ENCODE peak calls at places on chromosomes 16 and 17, in five cellular contexts. H is uterus, D is ovary, G is MM.1S, M is endodermal cell. T is an unnamed sample.

GRCh38 chr17:74325376-74325742 is 667 bp upstream of the KIF19 start:
- DNase-seq in H (no peak), G (no peak), D (no peak), M (no peak), T (no peak)

GRCh38 chr16:11604783-11605563 is 18.3 kb upstream of the LITAF start:
- DNase-seq in D (peak; percentile 64), G (no peak), H (peak; percentile 73), M (no peak), T (peak; percentile 80)

GRCh38 chr16:84922351-84923135 is 88.8 kb downstream of the ZDHHC7 start:
- DNase-seq in D (peak; percentile 80), M (no peak), G (no peak), H (peak; percentile 81), T (no peak)

GRCh38 chr17:3888343-3889171 is 4.3 kb downstream of the CAMKK1 start:
- DNase-seq in D (peak; percentile 93), M (peak; percentile 90), H (peak; percentile 95), G (no peak), T (peak; percentile 81)

GRCh38 chr17:8488931-8489330 is 53.2 kb downstream of the NDEL1 start:
- DNase-seq in H (peak; percentile 59), M (no peak), D (no peak), G (no peak), T (peak; percentile 87)

GRCh38 chr16:53952215-53953208 is 248.6 kb downstream of the FTO start:
- DNase-seq in G (peak; percentile 71), M (no peak), D (no peak), H (no peak), T (no peak)

GRCh38 chr16:1871974-1872635 is at the start of gene MEIOB:
- DNase-seq in D (peak; percentile 41), G (no peak), M (peak; percentile 94), H (no peak), T (peak; percentile 77)

GRCh38 chr17:57530508-57530907 is 214.6 kb downstream of the CCDC182 start:
- DNase-seq in G (no peak), D (no peak), M (no peak), H (no peak), T (no peak)

GRCh38 chr17:48003686-48004120 is 32.8 kb downstream of the CDK5RAP3 start:
- DNase-seq in D (no peak), H (no peak), M (peak; percentile 80), G (no peak), T (no peak)

GRCh38 chr16:11152205-11152604 is 103.8 kb downstream of the SOCS1 start:
- DNase-seq in M (no peak), G (no peak), D (no peak), H (no peak), T (no peak)

GRCh38 chr17:55727920-55728319 is 5.3 kb upstream of the TMEM100 start:
- DNase-seq in H (no peak), M (no peak), D (no peak), G (no peak), T (no peak)

GRCh38 chr17:15260376-15261062 is 4.6 kb downstream of the PMP22 start:
- DNase-seq in G (no peak), M (peak; percentile 98), D (peak; percentile 96), H (peak; percentile 93), T (peak; percentile 96)

GRCh38 chr17:40103082-40103741 is 2.8 kb upstream of the NR1D1 start:
- DNase-seq in M (peak; percentile 76), G (no peak), H (peak; percentile 46), D (peak; percentile 61), T (no peak)

GRCh38 chr17:7259555-7259889 is 2.8 kb downstream of the CLDN7 start:
- DNase-seq in G (no peak), M (no peak), D (no peak), H (no peak), T (no peak)

GRCh38 chr17:80653856-80654255 is 109.2 kb downstream of the RPTOR start:
- DNase-seq in M (no peak), H (no peak), D (no peak), G (no peak), T (no peak)

GRCh38 chr17:65345261-65346060 is 208.3 kb downstream of the RGS9 start:
- DNase-seq in M (no peak), D (no peak), H (no peak), G (no peak), T (no peak)

GRCh38 chr17:882827-883585 is 96.6 kb downstream of the NXN start:
- DNase-seq in M (no peak), G (no peak), H (peak; percentile 82), D (peak; percentile 68), T (no peak)

GRCh38 chr17:21113706-21114105 is 13.1 kb upstream of the DHRS7B start:
- DNase-seq in M (no peak), H (no peak), G (no peak), D (no peak), T (no peak)

GRCh38 chr16:4330277-4330882 is 14.5 kb downstream of the GLIS2 start:
- DNase-seq in M (peak; percentile 93), H (peak; percentile 79), G (peak; percentile 61), D (peak; percentile 86), T (peak; percentile 95)

GRCh38 chr17:32266389-32267269 is 997 bp downstream of the RHBDL3 start:
- DNase-seq in M (peak; percentile 91), H (no peak), D (peak; percentile 50), G (peak; percentile 12), T (no peak)

GRCh38 chr16:7443108-7443507 is 110.5 kb downstream of the RBFOX1 start:
- DNase-seq in G (no peak), D (no peak), H (no peak), M (no peak), T (no peak)

GRCh38 chr16:50360779-50361178 is 8.0 kb downstream of the BRD7 start:
- DNase-seq in M (no peak), H (no peak), D (no peak), G (no peak), T (no peak)

GRCh38 chr16:80466024-80466986 is 74.5 kb upstream of the DYNLRB2 start:
- DNase-seq in M (peak; percentile 93), D (peak; percentile 79), G (peak; percentile 56), H (peak; percentile 67), T (peak; percentile 82)

GRCh38 chr16:80463303-80463702 is 77.5 kb upstream of the DYNLRB2 start:
- DNase-seq in D (no peak), M (no peak), G (no peak), H (no peak), T (no peak)

GRCh38 chr16:80462902-80463301 is 77.9 kb upstream of the DYNLRB2 start:
- DNase-seq in M (no peak), H (no peak), D (no peak), G (no peak), T (no peak)

GRCh38 chr16:80460988-80461387 is 79.8 kb upstream of the DYNLRB2 start:
- DNase-seq in D (no peak), G (no peak), M (no peak), H (no peak), T (no peak)

GRCh38 chr16:80463776-80464175 is 77.0 kb upstream of the DYNLRB2 start:
- DNase-seq in D (no peak), H (no peak), G (no peak), M (no peak), T (no peak)
- H3K4me1 ChIP-seq in D (peaks cover 7% of the 10 kb centered on the region), H (no peaks in the 10 kb centered on the region), G (no peaks in the 10 kb centered on the region), M (no peaks in the 10 kb centered on the region), T (no peaks in the 10 kb centered on the region)

DNA sequence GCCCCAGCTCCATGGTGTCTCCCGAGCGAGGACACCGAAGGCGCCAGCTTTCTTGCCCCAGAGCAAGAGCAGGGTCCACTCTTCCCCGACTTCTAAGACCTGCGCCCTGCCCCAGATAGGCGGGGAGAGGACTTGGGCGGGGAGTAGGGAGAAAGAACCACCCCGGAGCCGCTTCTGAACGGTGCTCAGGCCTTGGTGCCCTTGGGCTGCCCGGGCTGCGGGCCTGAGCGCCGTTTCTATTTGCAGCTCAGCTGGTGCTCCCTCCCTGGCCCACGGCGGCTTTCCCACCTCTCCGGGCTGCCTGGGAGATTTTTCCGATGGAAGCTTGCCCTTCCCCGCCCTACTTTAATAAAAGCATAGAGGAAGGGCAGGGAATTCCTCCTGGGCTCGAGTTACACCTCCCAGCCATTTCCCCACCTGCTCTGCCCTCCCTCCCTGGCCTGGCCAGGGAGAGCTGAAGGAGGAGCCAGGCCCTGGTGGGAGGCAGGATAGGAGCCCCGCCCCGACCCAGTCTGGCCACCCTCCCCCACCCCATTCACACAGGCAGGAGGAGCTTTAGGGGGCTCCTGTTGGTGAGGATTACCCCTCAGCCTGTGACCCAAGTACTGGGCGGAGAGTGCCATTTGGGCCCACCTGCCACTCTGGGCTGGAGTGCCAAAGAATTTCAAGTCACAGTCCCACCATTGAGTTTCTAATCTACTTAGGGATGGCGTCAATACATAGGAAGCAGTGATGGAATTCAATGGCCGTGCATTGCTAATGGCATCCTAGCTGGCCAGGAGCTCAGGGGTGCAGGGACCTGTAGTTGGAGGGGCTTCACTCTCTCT is 2.0 kb downstream of the MMP15 start:
- DNase-seq in G (no peak), H (no peak), D (no peak), M (peak; percentile 93), T (peak; percentile 55)
- H3K27ac ChIP-seq in G (no peak overlapping the region), H (peak overlapping the region; percentile 1), D (no peak overlapping the region), M (no peak overlapping the region), T (no peak overlapping the region)

DNA sequence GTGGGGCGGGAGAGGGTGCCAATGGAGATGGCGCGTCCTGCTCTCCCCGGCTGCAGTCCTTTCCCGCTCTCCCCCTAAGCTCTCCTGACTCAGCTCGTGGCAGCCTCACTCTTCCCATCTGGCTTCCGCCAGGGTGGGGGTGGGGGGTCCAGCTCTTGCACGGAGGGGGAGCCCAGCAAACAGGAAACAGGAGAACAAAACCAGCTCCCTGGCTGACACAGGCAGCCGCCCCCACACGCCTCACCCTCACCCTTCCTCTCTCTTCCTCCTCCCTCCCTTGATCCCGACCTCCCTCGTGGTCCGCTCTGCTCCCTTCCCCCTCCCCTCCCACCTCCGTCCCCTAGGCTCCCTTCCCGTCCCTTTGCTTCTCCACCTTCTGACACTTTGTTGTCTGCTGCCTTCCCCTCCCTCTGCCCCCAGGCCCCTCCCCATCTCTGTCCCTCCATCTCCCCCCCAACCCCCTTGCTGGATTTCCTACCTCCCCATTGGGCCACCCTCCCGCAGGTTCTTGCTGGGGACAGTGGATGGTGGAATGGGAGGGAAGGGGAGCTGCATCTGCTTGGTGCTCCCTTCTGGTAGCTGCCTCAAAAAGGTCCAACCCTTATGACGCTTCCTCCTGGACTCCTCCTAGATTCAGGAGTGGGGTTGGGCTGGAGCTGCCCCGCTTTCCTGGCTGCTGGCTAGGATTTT is 23.7 kb downstream of the ARHGAP23 start:
- DNase-seq in G (no peak), H (peak; percentile 81), D (peak; percentile 80), M (peak; percentile 96), T (no peak)
- H3K4me1 ChIP-seq in G (no peaks in the 10 kb centered on the region), H (peaks cover 30% of the 10 kb centered on the region), D (peaks cover 19% of the 10 kb centered on the region), M (peaks cover 34% of the 10 kb centered on the region), T (peaks cover 4% of the 10 kb centered on the region)

GRCh38 chr17:37322826-37323561 is 52.8 kb upstream of the C17orf78 start:
- DNase-seq in M (no peak), H (no peak), D (no peak), G (no peak), T (no peak)

GRCh38 chr17:37322106-37322505 is 53.7 kb upstream of the C17orf78 start:
- DNase-seq in G (no peak), H (no peak), D (no peak), M (no peak), T (no peak)

DNA sequence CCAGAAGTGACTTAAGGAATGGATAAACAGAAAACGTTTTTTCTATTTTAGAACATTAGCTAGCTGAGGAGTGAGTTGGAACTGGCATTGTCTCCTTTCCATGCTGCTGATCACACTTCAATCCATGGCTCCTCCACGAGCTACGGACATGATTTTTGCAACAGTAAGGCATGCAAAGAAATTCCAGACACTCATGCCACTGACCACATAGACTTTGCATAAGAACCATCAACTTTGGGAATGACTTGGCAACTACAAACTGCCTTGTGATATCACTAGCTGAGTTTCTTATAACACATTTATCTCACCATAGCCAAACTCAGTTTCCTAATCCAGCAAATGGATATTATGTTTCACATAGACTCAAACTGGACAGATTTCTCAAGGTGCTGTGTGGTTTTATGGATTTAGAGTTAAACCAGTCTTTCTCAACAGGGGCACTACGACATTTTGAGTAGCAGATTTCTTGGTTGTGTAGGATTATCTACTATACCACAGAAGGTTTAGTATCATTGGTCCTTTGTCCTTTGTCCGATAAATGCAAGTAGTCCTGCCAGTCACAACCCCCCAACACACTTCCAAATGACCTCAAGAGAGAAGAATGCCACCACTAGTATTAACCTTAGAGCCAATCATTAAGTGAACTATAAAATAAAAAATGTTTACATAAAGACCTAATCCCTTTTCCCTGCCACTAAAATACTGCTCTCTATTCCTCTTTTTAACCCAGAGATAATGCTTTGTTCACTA is 48.3 kb upstream of the C17orf78 start:
- DNase-seq in H (no peak), D (no peak), M (peak; percentile 16), G (no peak), T (no peak)
- H3K27ac ChIP-seq in H (no peak overlapping the region), D (no peak overlapping the region), M (no peak overlapping the region), G (no peak overlapping the region), T (no peak overlapping the region)

T was measured in aorta.